ENCODE peak calls at places on chromosomes 5 and 9, in eight cellular contexts. O is GM23338, B is upper lobe of left lung, P is endothelial cell of umbilical vein, Z is sigmoid colon, M is spleen, H is H1, C is suprapubic skin. K is an unnamed sample.

GRCh38 chr5:52895070-52895469 is 94.1 kb upstream of the ITGA2 start:
- DNase-seq in Z (no peak), C (no peak), H (no peak), P (no peak), O (no peak), B (no peak), M (no peak), K (no peak)

GRCh38 chr5:68548959-68549676 is 333.6 kb downstream of the PIK3R1 start:
- DNase-seq in B (no peak), M (no peak), O (no peak), H (no peak), P (no peak), C (no peak), Z (no peak), K (no peak)

GRCh38 chr5:98397081-98397480 is 376.4 kb upstream of the RGMB start:
- DNase-seq in M (no peak), H (no peak), C (no peak), O (no peak), P (peak; percentile 11), B (no peak), Z (no peak), K (no peak)

GRCh38 chr5:137630972-137631370 is 104.9 kb downstream of the KLHL3 start:
- DNase-seq in B (no peak), O (peak; percentile 8), Z (no peak), M (no peak), P (peak; percentile 14), C (no peak), H (no peak), K (no peak)

GRCh38 chr5:78518365-78519197 is 130.0 kb downstream of the LHFPL2 start:
- DNase-seq in H (no peak), C (no peak), Z (peak; percentile 86), M (no peak), O (peak; percentile 44), B (no peak), P (peak; percentile 92), K (no peak)

GRCh38 chr5:43573058-43573457 is 16.2 kb upstream of the PAIP1 start:
- DNase-seq in C (no peak), Z (no peak), M (no peak), H (no peak), B (no peak), O (no peak), P (peak; percentile 47), K (no peak)

GRCh38 chr9:26955222-26955903 is 849 bp upstream of the IFT74 start:
- DNase-seq in M (no peak), H (no peak), Z (no peak), O (no peak), P (no peak), B (no peak), C (no peak), K (no peak)

GRCh38 chr5:119301947-119302346 is 53.9 kb upstream of the TNFAIP8 start:
- DNase-seq in B (no peak), O (no peak), M (no peak), H (no peak), Z (no peak), P (no peak), C (no peak), K (no peak)

GRCh38 chr5:107428303-107428761 is 242.4 kb downstream of the EFNA5 start:
- DNase-seq in M (no peak), O (no peak), H (no peak), C (no peak), P (no peak), B (no peak), Z (no peak), K (no peak)

GRCh38 chr5:82406200-82406773 is 128.1 kb upstream of the RPS23 start:
- DNase-seq in C (no peak), B (no peak), Z (no peak), P (peak; percentile 100), H (no peak), O (peak; percentile 36), M (no peak), K (no peak)

GRCh38 chr5:171646338-171647042 is 139.1 kb upstream of the SMIM23 start:
- DNase-seq in H (no peak), C (no peak), P (no peak), O (no peak), B (no peak), M (no peak), Z (no peak), K (no peak)

GRCh38 chr9:6759114-6759977 is 1.6 kb downstream of the KDM4C start:
- DNase-seq in Z (no peak), B (no peak), P (peak; percentile 65), C (no peak), M (no peak), O (peak; percentile 35), H (no peak), K (no peak)

GRCh38 chr5:163564321-163564924 is 59.0 kb downstream of the MAT2B start:
- DNase-seq in C (no peak), B (no peak), Z (no peak), P (peak; percentile 80), O (peak; percentile 72), H (peak; percentile 83), M (no peak), K (peak; percentile 53)

GRCh38 chr9:123725389-123725788 is 204.5 kb downstream of the DENND1A start:
- DNase-seq in M (no peak), B (peak; percentile 25), H (no peak), P (no peak), Z (peak; percentile 73), C (no peak), O (peak; percentile 26), K (no peak)

GRCh38 chr5:1380910-1381309 is 36.0 kb upstream of the CLPTM1L start:
- DNase-seq in C (no peak), M (peak; percentile 76), O (no peak), P (no peak), Z (no peak), H (no peak), B (no peak), K (no peak)

GRCh38 chr9:95092321-95093072 is 225.0 kb downstream of the FANCC start:
- DNase-seq in M (no peak), Z (peak; percentile 72), H (no peak), B (no peak), O (peak; percentile 34), C (no peak), P (peak; percentile 20), K (no peak)

GRCh38 chr5:126137771-126138474 is 285.3 kb upstream of the GRAMD2B start:
- DNase-seq in O (no peak), Z (no peak), C (no peak), H (no peak), P (no peak), B (no peak), M (no peak), K (no peak)

DNA sequence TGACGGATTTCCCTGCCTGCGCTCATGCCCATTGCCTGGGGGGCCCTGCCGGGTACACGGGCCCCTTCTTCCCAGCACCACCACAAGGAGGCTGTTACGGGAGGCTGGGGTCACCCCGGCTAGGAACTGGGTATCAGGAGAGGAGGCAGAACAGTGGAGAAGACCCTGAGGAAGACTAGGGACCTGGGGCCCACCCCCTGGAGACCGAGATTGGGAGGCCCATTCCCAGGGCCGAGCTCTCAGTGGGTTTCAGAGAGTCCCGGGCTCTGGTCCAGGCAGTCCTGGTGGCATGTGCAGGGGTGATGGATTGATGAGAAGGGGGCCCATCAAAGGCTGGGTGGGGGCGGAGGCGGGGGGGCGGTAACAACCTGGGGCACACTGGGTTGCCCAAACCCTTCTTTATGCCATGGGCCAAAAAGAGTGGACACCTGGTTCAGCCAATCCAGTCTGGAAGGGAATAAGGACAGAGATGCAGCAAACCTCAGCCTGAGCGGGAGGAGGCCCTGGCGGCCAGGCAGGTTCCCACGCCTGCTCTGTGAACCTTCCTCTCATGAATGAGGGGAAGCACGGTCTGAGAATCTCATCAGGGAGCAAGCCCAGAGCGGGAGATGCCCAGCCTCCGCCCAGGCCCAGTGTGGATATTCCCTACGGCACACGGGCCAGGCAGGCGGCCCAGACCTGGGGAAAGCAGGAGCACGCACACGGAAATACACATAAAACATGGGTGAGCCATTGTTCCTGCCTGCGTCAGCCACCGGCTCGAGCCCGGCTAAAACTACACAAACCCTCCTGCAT is 785 bp upstream of the P4HA2 start:
- DNase-seq in C (peak; percentile 61), O (peak; percentile 27), P (no peak), M (peak; percentile 71), H (peak; percentile 49), Z (peak; percentile 64), B (peak; percentile 46), K (no peak)
- TF ChIP-seq CTCF in C (no peak), O (peak; percentile 1), P (no peak), M (no peak), H (no peak), Z (no peak), B (no peak), K (peak; percentile 5)

DNA sequence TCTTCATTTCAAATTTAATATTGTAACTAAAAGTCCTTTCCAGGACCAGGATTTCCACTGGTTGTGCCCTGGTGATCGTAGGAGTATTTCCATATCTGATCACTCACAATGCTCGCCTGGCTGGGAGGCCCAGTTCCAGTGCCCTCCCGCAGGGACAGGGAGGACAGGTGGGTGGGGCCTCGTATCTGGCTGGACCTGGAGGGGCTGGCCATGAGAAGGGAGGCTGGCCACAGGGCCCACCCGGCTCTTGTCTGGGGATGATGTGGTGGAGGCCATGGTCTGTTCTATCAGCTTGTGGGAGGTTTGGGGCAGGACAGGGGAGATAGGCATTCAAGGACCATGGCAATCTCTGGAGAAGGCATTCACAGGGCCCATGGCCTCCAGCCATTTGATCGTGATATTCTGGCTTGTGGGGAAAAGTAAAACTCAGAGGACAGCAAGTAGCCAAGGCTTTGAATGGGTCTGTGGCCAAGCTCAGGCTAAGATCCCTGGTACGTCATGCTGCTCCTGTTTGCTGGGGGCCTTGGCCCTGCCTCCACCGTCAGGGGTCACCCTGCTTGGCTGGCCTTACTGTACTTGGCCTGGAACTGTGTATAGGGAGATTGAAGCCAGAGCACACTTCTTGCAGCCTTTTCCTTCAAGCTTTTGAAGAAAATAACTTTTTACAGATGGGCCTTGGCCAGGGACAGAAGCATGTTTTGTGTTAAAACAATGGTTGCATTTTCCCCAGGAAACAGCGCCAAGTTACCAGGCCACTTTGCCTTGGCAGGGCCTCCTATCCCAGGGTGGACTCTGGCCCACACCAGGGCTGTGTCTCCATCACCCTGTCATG is 286.6 kb downstream of the GADD45G start:
- DNase-seq in P (no peak), Z (peak; percentile 95), B (no peak), H (no peak), M (peak; percentile 59), C (no peak), O (no peak), K (no peak)
- TF ChIP-seq POLR2AphosphoS5 in P (no peak), Z (peak; percentile 94), B (no peak), H (no peak), M (peak; percentile 28), C (no peak), O (no peak), K (no peak)

GRCh38 chr5:37116359-37116758 is 132.8 kb downstream of the CPLANE1 start:
- DNase-seq in C (no peak), H (no peak), Z (no peak), B (no peak), O (no peak), M (no peak), P (no peak), K (no peak)
- H3K36me3 ChIP-seq in C (peaks cover 84% of the 10 kb centered on the region), H (no peaks in the 10 kb centered on the region), Z (no peaks in the 10 kb centered on the region), B (peaks cover 38% of the 10 kb centered on the region), O (no peaks in the 10 kb centered on the region), M (no peaks in the 10 kb centered on the region), P (peaks cover 3% of the 10 kb centered on the region), K (no peaks in the 10 kb centered on the region)

DNA sequence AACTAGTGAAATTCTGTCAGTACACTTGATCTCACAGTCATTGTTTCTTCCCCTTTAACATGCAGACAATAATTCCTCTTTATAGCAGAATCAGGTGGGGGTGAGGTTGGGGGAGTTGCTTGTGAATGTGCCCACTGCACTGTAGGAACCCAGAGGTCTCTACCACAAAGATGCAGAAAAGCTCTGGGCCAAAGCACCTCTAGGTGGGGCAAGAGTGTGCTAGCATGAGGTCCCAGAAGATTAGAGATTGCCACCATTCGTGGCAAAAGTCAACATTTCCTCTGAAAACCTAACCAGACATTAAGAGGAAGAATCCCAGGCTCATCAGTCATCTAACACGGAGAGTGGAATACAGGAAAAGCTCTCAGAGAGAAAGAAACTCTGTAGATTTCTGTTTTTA is 74.5 kb downstream of the PTCD2 start:
- DNase-seq in B (no peak), Z (no peak), P (peak; percentile 46), C (no peak), O (peak; percentile 28), M (no peak), H (no peak), K (peak; percentile 30)
- TF ChIP-seq CTCF in B (peak; percentile 18), Z (no peak), P (peak; percentile 50), C (no peak), O (peak; percentile 33), M (peak; percentile 27), H (peak; percentile 47), K (peak; percentile 72)

K was measured in Panc1.